ENCODE peak calls at places on chromosomes 3 and 15, in six cellular contexts. S is stomach, T is amniotic epithelial cell, I is occipital lobe, Z is NCI-H82, R is NCI-H1092. D is an unnamed sample.

GRCh38 chr3:100033184-100033583 is 81.1 kb downstream of the FILIP1L start:
- DNase-seq in S (no peak), T (peak; percentile 97), I (no peak), Z (no peak), R (no peak), D (no peak)

GRCh38 chr15:62391565-62392262 is 226.6 kb upstream of the C2CD4B start:
- DNase-seq in S (peak; percentile 50), T (peak; percentile 28), I (no peak), Z (peak; percentile 75), R (no peak), D (peak; percentile 24)

GRCh38 chr15:50850003-50850402 is 58.5 kb upstream of the AP4E1 start:
- DNase-seq in S (no peak), T (no peak), I (no peak), Z (no peak), R (no peak), D (no peak)

GRCh38 chr15:58475573-58476524 is 44.1 kb downstream of the LIPC start:
- DNase-seq in S (no peak), T (peak; percentile 84), I (no peak), Z (peak; percentile 35), R (peak; percentile 86), D (peak; percentile 29)

GRCh38 chr3:136122006-136122405 is 74.1 kb downstream of the MSL2 start:
- DNase-seq in S (no peak), T (no peak), I (no peak), Z (no peak), R (no peak), D (no peak)

GRCh38 chr3:30871720-30872119 is 22.7 kb downstream of the GADL1 start:
- DNase-seq in S (no peak), T (peak; percentile 8), I (no peak), Z (no peak), R (no peak), D (no peak)

GRCh38 chr3:172987268-172987667 is 153.8 kb downstream of the SPATA16 start:
- DNase-seq in S (no peak), T (no peak), I (no peak), Z (peak; percentile 49), R (no peak), D (peak; percentile 20)

GRCh38 chr15:49521802-49522201 is 98.8 kb downstream of the FGF7 start:
- DNase-seq in S (no peak), T (peak; percentile 63), I (no peak), Z (peak; percentile 28), R (no peak), D (no peak)

GRCh38 chr15:68031406-68031805 is 22.7 kb upstream of the PIAS1 start:
- DNase-seq in S (no peak), T (no peak), I (no peak), Z (no peak), R (no peak), D (peak; percentile 53)

GRCh38 chr3:14377838-14378169 is 24.6 kb upstream of the SLC6A6 start:
- DNase-seq in S (no peak), T (no peak), I (no peak), Z (no peak), R (no peak), D (peak; percentile 16)

GRCh38 chr3:44939581-44940036 is 36.4 kb downstream of the ZDHHC3 start:
- DNase-seq in S (no peak), T (no peak), I (peak; percentile 6), Z (no peak), R (no peak), D (peak; percentile 43)

GRCh38 chr15:88238618-88239430 is 17.7 kb downstream of the NTRK3 start:
- DNase-seq in S (no peak), T (peak; percentile 83), I (no peak), Z (no peak), R (no peak), D (no peak)

D was measured in pons.